ENCODE peak calls at places on chromosomes 2 and 18, in seven cellular contexts. Y is H1, A is prostate gland, S is heart left ventricle, F is stomach, X is esophagus squamous epithelium, C is spleen. D is an unnamed sample.
A peak's percentile ranks its signal among the peaks of the same experiment; 100 is the strongest.

GRCh38 chr2:190781604-190782198 is 98.9 kb upstream of the GLS start:
- DNase-seq in Y (no peak), A (peak; percentile 16), S (peak; percentile 46), F (peak; percentile 35), X (no peak), C (no peak), D (peak; percentile 14)

GRCh38 chr2:7116516-7116915 is 199.3 kb downstream of the RNF144A start:
- DNase-seq in Y (no peak), A (no peak), S (no peak), F (no peak), X (no peak), C (no peak), D (no peak)

GRCh38 chr2:43899589-43899988 is 60.8 kb downstream of the ABCG8 start:
- DNase-seq in Y (no peak), A (no peak), S (no peak), F (no peak), X (no peak), C (no peak), D (no peak)

GRCh38 chr18:46148810-46149209 is 44.6 kb downstream of the HAUS1 start:
- DNase-seq in Y (peak; percentile 43), A (peak; percentile 21), S (no peak), F (peak; percentile 60), X (no peak), C (no peak), D (peak; percentile 76)

GRCh38 chr2:66431840-66432511 is 2.9 kb upstream of the MEIS1 start:
- DNase-seq in Y (no peak), A (no peak), S (peak; percentile 7), F (no peak), X (no peak), C (no peak), D (no peak)

GRCh38 chr2:177204417-177204816 is 8.2 kb upstream of the HNRNPA3 start:
- DNase-seq in Y (no peak), A (no peak), S (no peak), F (no peak), X (no peak), C (no peak), D (no peak)

GRCh38 chr2:238684362-238685326 is 163.2 kb upstream of the TWIST2 start:
- DNase-seq in Y (no peak), A (no peak), S (no peak), F (no peak), X (no peak), C (no peak), D (no peak)

GRCh38 chr2:206452242-206452641 is 8.9 kb downstream of the ADAM23 start:
- DNase-seq in Y (no peak), A (no peak), S (no peak), F (no peak), X (no peak), C (no peak), D (no peak)

GRCh38 chr2:128633501-128633900 is 314.8 kb upstream of the HS6ST1 start:
- DNase-seq in Y (no peak), A (no peak), S (no peak), F (no peak), X (no peak), C (no peak), D (no peak)

GRCh38 chr2:28049416-28049815 is 158.9 kb downstream of the BABAM2 start:
- DNase-seq in Y (no peak), A (no peak), S (no peak), F (no peak), X (no peak), C (no peak), D (no peak)

GRCh38 chr2:199488772-199489400 is 31.1 kb upstream of the SATB2 start:
- DNase-seq in Y (no peak), A (no peak), S (no peak), F (peak; percentile 57), X (no peak), C (no peak), D (peak; percentile 60)

GRCh38 chr18:67035026-67035425 is 431.1 kb upstream of the CDH19 start:
- DNase-seq in Y (peak; percentile 23), A (no peak), S (no peak), F (no peak), X (no peak), C (no peak), D (no peak)

GRCh38 chr2:154120706-154121105 is 249.0 kb downstream of the GALNT13 start:
- DNase-seq in Y (no peak), A (no peak), S (no peak), F (no peak), X (no peak), C (no peak), D (no peak)

GRCh38 chr2:196159223-196159892 is 12.0 kb downstream of the STK17B start:
- DNase-seq in Y (no peak), A (no peak), S (no peak), F (no peak), X (no peak), C (no peak), D (no peak)

GRCh38 chr2:150485114-150485870 is 2.2 kb downstream of the RND3 start:
- DNase-seq in Y (peak; percentile 23), A (peak; percentile 90), S (peak; percentile 74), F (peak; percentile 89), X (no peak), C (peak; percentile 71), D (peak; percentile 45)

GRCh38 chr2:49255325-49256023 is 101.2 kb upstream of the FSHR start:
- DNase-seq in Y (no peak), A (peak; percentile 33), S (no peak), F (no peak), X (no peak), C (no peak), D (no peak)

GRCh38 chr2:171858397-171858958 is 35.6 kb downstream of the SLC25A12 start:
- DNase-seq in Y (no peak), A (no peak), S (no peak), F (no peak), X (no peak), C (no peak), D (no peak)

GRCh38 chr2:191478754-191479679 is 198.9 kb upstream of the NABP1 start:
- DNase-seq in Y (no peak), A (peak; percentile 8), S (peak; percentile 58), F (peak; percentile 81), X (no peak), C (no peak), D (peak; percentile 63)

GRCh38 chr2:144671695-144672094 is 151.8 kb upstream of the ZEB2 start:
- DNase-seq in Y (no peak), A (no peak), S (no peak), F (no peak), X (no peak), C (no peak), D (no peak)

GRCh38 chr18:2653467-2653866 is 2.1 kb upstream of the SMCHD1 start:
- DNase-seq in Y (no peak), A (no peak), S (no peak), F (no peak), X (no peak), C (no peak), D (no peak)

GRCh38 chr2:146940016-146940685 is 904.7 kb upstream of the ACVR2A start:
- DNase-seq in Y (no peak), A (no peak), S (no peak), F (no peak), X (no peak), C (no peak), D (no peak)

DNA sequence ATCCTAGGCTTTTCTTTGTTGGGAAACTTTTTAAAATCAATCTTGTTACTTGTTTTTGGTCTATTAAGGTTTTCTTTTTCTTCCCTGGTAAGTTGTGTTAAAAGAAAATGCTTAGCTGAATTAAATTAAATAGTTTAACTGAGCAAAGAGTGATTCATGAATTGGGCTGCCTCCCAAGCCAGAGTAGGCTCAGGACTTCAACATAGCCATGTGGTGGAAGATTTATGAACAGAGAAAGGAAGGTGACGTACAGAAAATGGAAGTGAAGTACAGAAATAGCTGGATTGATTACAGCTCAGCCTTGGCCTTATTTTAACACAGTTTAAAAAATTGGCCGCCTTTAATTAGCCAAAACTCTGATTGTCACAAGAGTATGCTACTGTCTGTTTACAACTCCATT is 27.9 kb upstream of the GALNT5 start:
- DNase-seq in Y (no peak), A (no peak), S (no peak), F (no peak), X (no peak), C (no peak), D (no peak)
- H3K4me1 ChIP-seq in Y (no peaks in the 10 kb centered on the region), A (no peaks in the 10 kb centered on the region), S (no peaks in the 10 kb centered on the region), F (no peaks in the 10 kb centered on the region), X (no peaks in the 10 kb centered on the region), C (no peaks in the 10 kb centered on the region), D (no peaks in the 10 kb centered on the region)

DNA sequence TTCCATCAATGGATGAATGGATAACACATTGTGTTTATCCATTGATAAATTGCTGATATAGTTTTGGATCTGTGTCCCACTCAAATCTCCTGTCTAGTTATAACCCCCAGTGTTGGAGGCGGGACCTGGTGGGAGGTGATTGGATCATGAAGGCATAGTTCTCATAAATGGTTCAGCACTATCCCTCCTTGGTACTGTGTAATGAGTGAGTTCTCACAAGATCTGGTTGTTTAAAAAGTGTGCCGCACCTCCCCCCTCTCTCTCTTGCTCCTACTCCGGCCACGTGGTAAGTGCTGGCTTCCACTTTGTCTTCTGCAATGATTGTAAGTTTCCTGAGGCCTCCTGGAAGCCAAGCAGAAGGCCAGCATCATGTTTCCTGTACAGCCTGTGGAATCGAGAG is 23.9 kb upstream of the SPATA3 start:
- DNase-seq in Y (no peak), A (no peak), S (no peak), F (no peak), X (no peak), C (no peak), D (no peak)
- TF ChIP-seq POLR2A in Y (no peak), A (no peak), S (no peak), F (no peak), X (no peak), C (no peak), D (no peak)

GRCh38 chr2:173075056-173075780 is 428 bp upstream of the MAP3K20 start:
- DNase-seq in Y (no peak), A (no peak), S (no peak), F (no peak), X (no peak), C (no peak), D (no peak)
- H3K27ac ChIP-seq in Y (no peak overlapping the region), A (peak overlapping the region; percentile 94), S (peak overlapping the region; percentile 94), F (peak overlapping the region; percentile 83), X (peak overlapping the region; percentile 87), C (peak overlapping the region; percentile 85), D (peak overlapping the region; percentile 94)

DNA sequence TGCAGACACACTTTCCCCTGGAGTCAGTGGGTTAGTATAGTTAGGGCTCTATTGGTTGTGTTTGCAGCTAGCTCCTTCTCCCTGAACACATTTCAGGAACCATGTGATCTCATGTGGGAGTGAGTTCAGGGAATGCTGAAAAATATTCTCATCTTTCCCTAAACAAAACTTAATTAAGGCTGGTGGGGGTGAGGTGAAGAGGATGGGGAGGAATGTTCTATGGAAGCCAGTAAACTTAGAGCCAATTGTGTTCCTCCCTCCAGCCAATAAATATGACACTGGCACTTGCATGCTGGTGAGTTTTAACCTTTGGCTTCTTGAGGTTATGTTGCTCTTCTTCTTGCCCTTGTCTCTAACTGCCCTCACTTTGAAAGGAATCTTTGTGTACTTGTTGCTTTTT is 964 bp downstream of the MGAT5 start:
- DNase-seq in Y (no peak), A (no peak), S (no peak), F (no peak), X (no peak), C (no peak), D (no peak)
- H3K4me1 ChIP-seq in Y (no peaks in the 10 kb centered on the region), A (peaks cover 4% of the 10 kb centered on the region), S (peaks cover 45% of the 10 kb centered on the region), F (peaks cover 39% of the 10 kb centered on the region), X (peaks cover 20% of the 10 kb centered on the region), C (peaks cover 71% of the 10 kb centered on the region), D (peaks cover 27% of the 10 kb centered on the region)